ENCODE peak calls at places on chromosomes 13 and 19, in four cellular contexts. One of them, this sample, is unnamed.
A peak's percentile ranks its signal among the peaks of the same experiment; 100 is the strongest.

GRCh38 chr19:35756373-35757230 is at the start of gene HSPB6:
- DNase-seq in CD4-positive, alpha-beta T cell: no peak
- DNase-seq in LNCaP clone FGC: no peak
- DNase-seq in nephron progenitor cell: no peak
- DNase-seq in this sample: peak; percentile 64

GRCh38 chr19:46303702-46304397 is 7.0 kb downstream of the HIF3A start:
- DNase-seq in CD4-positive, alpha-beta T cell: no peak
- DNase-seq in LNCaP clone FGC: no peak
- DNase-seq in nephron progenitor cell: peak; percentile 95
- DNase-seq in this sample: peak; percentile 94

GRCh38 chr19:56348289-56348877 is 33.7 kb upstream of the ZSCAN5A start:
- DNase-seq in CD4-positive, alpha-beta T cell: no peak
- DNase-seq in LNCaP clone FGC: no peak
- DNase-seq in nephron progenitor cell: no peak
- DNase-seq in this sample: peak; percentile 9

GRCh38 chr13:113491418-113491883 is 940 bp upstream of the DCUN1D2 start:
- DNase-seq in CD4-positive, alpha-beta T cell: no peak
- DNase-seq in LNCaP clone FGC: no peak
- DNase-seq in nephron progenitor cell: peak; percentile 54
- DNase-seq in this sample: peak; percentile 77

GRCh38 chr13:106602178-106602577 is 34.2 kb upstream of the ARGLU1 start:
- DNase-seq in CD4-positive, alpha-beta T cell: no peak
- DNase-seq in LNCaP clone FGC: peak; percentile 39
- DNase-seq in nephron progenitor cell: no peak
- DNase-seq in this sample: no peak

GRCh38 chr13:109998030-109998429 is 211.6 kb upstream of the IRS2 start:
- DNase-seq in CD4-positive, alpha-beta T cell: no peak
- DNase-seq in LNCaP clone FGC: no peak
- DNase-seq in nephron progenitor cell: no peak
- DNase-seq in this sample: no peak

GRCh38 chr13:106118996-106119395 is 416.5 kb downstream of the EFNB2 start:
- DNase-seq in CD4-positive, alpha-beta T cell: no peak
- DNase-seq in LNCaP clone FGC: no peak
- DNase-seq in nephron progenitor cell: no peak
- DNase-seq in this sample: no peak

GRCh38 chr19:6803036-6803404 is 30.5 kb downstream of the VAV1 start:
- DNase-seq in CD4-positive, alpha-beta T cell: no peak
- DNase-seq in LNCaP clone FGC: no peak
- DNase-seq in nephron progenitor cell: no peak
- DNase-seq in this sample: no peak

This sample was measured in left kidney.